ENCODE peak calls at places on chromosomes 7 and 10, in ten cellular contexts. One of them, this sample, is unnamed.

GRCh38 chr7:154672659-154673415 is 330.1 kb downstream of the PAXIP1 start:
- DNase-seq in cardiac muscle cell: no peak
- DNase-seq in fibroblast of villous mesenchyme: no peak
- DNase-seq in CD4-positive, CD25-positive, alpha-beta regulatory T cell: no peak
- DNase-seq in aorta: no peak
- DNase-seq in adrenal gland: no peak
- DNase-seq in fibroblast of mammary gland: peak; percentile 14
- DNase-seq in HAP-1: no peak
- DNase-seq in colonic mucosa: no peak
- DNase-seq in epithelial cell of proximal tubule: no peak
- DNase-seq in this sample: no peak

GRCh38 chr7:130971297-130971696 is 237.3 kb upstream of the KLF14 start:
- DNase-seq in cardiac muscle cell: no peak
- DNase-seq in fibroblast of villous mesenchyme: no peak
- DNase-seq in CD4-positive, CD25-positive, alpha-beta regulatory T cell: peak; percentile 59
- DNase-seq in aorta: no peak
- DNase-seq in adrenal gland: no peak
- DNase-seq in fibroblast of mammary gland: no peak
- DNase-seq in HAP-1: no peak
- DNase-seq in colonic mucosa: no peak
- DNase-seq in epithelial cell of proximal tubule: no peak
- DNase-seq in this sample: no peak

GRCh38 chr7:144736880-144737493 is 98.9 kb downstream of the TPK1 start:
- DNase-seq in cardiac muscle cell: no peak
- DNase-seq in fibroblast of villous mesenchyme: no peak
- DNase-seq in CD4-positive, CD25-positive, alpha-beta regulatory T cell: no peak
- DNase-seq in aorta: no peak
- DNase-seq in adrenal gland: no peak
- DNase-seq in fibroblast of mammary gland: no peak
- DNase-seq in HAP-1: no peak
- DNase-seq in colonic mucosa: no peak
- DNase-seq in epithelial cell of proximal tubule: no peak
- DNase-seq in this sample: no peak

GRCh38 chr7:4809691-4810090 is 34.3 kb downstream of the AP5Z1 start:
- DNase-seq in cardiac muscle cell: no peak
- DNase-seq in fibroblast of villous mesenchyme: no peak
- DNase-seq in CD4-positive, CD25-positive, alpha-beta regulatory T cell: no peak
- DNase-seq in aorta: no peak
- DNase-seq in adrenal gland: no peak
- DNase-seq in fibroblast of mammary gland: no peak
- DNase-seq in HAP-1: no peak
- DNase-seq in colonic mucosa: no peak
- DNase-seq in epithelial cell of proximal tubule: peak; percentile 31
- DNase-seq in this sample: no peak

GRCh38 chr10:77987671-77988070 is 41.6 kb downstream of the POLR3A start:
- DNase-seq in cardiac muscle cell: no peak
- DNase-seq in fibroblast of villous mesenchyme: no peak
- DNase-seq in CD4-positive, CD25-positive, alpha-beta regulatory T cell: no peak
- DNase-seq in aorta: peak; percentile 78
- DNase-seq in adrenal gland: no peak
- DNase-seq in fibroblast of mammary gland: no peak
- DNase-seq in HAP-1: no peak
- DNase-seq in colonic mucosa: no peak
- DNase-seq in epithelial cell of proximal tubule: no peak
- DNase-seq in this sample: no peak

GRCh38 chr10:127354992-127355391 is 158.6 kb upstream of the INSYN2A start:
- DNase-seq in cardiac muscle cell: no peak
- DNase-seq in fibroblast of villous mesenchyme: no peak
- DNase-seq in CD4-positive, CD25-positive, alpha-beta regulatory T cell: no peak
- DNase-seq in aorta: no peak
- DNase-seq in adrenal gland: no peak
- DNase-seq in fibroblast of mammary gland: no peak
- DNase-seq in HAP-1: no peak
- DNase-seq in colonic mucosa: no peak
- DNase-seq in epithelial cell of proximal tubule: no peak
- DNase-seq in this sample: no peak

GRCh38 chr7:94908204-94909022 is 1.0 kb downstream of the PPP1R9A start:
- DNase-seq in cardiac muscle cell: peak; percentile 74
- DNase-seq in fibroblast of villous mesenchyme: peak; percentile 1
- DNase-seq in CD4-positive, CD25-positive, alpha-beta regulatory T cell: no peak
- DNase-seq in aorta: peak; percentile 41
- DNase-seq in adrenal gland: peak; percentile 53
- DNase-seq in fibroblast of mammary gland: peak; percentile 7
- DNase-seq in HAP-1: peak; percentile 86
- DNase-seq in colonic mucosa: peak; percentile 43
- DNase-seq in epithelial cell of proximal tubule: no peak
- DNase-seq in this sample: peak; percentile 53

GRCh38 chr10:132690821-132691610 is 94.9 kb downstream of the NKX6-2 start:
- DNase-seq in cardiac muscle cell: no peak
- DNase-seq in fibroblast of villous mesenchyme: no peak
- DNase-seq in CD4-positive, CD25-positive, alpha-beta regulatory T cell: no peak
- DNase-seq in aorta: peak; percentile 40
- DNase-seq in adrenal gland: no peak
- DNase-seq in fibroblast of mammary gland: no peak
- DNase-seq in HAP-1: no peak
- DNase-seq in colonic mucosa: no peak
- DNase-seq in epithelial cell of proximal tubule: no peak
- DNase-seq in this sample: no peak

GRCh38 chr7:13890793-13891192 is 98.7 kb downstream of the ETV1 start:
- DNase-seq in cardiac muscle cell: no peak
- DNase-seq in fibroblast of villous mesenchyme: no peak
- DNase-seq in CD4-positive, CD25-positive, alpha-beta regulatory T cell: no peak
- DNase-seq in aorta: no peak
- DNase-seq in adrenal gland: no peak
- DNase-seq in fibroblast of mammary gland: no peak
- DNase-seq in HAP-1: no peak
- DNase-seq in colonic mucosa: no peak
- DNase-seq in epithelial cell of proximal tubule: no peak
- DNase-seq in this sample: no peak

GRCh38 chr10:99457808-99458207 is 27.4 kb upstream of the GOT1 start:
- DNase-seq in cardiac muscle cell: no peak
- DNase-seq in fibroblast of villous mesenchyme: peak; percentile 36
- DNase-seq in CD4-positive, CD25-positive, alpha-beta regulatory T cell: no peak
- DNase-seq in aorta: no peak
- DNase-seq in adrenal gland: no peak
- DNase-seq in fibroblast of mammary gland: peak; percentile 37
- DNase-seq in HAP-1: no peak
- DNase-seq in colonic mucosa: no peak
- DNase-seq in epithelial cell of proximal tubule: no peak
- DNase-seq in this sample: no peak

GRCh38 chr7:107463139-107464078 is 6.4 kb upstream of the GPR22 start:
- DNase-seq in cardiac muscle cell: peak; percentile 61
- DNase-seq in fibroblast of villous mesenchyme: peak; percentile 69
- DNase-seq in CD4-positive, CD25-positive, alpha-beta regulatory T cell: peak; percentile 66
- DNase-seq in aorta: peak; percentile 57
- DNase-seq in adrenal gland: peak; percentile 51
- DNase-seq in fibroblast of mammary gland: peak; percentile 85
- DNase-seq in HAP-1: peak; percentile 56
- DNase-seq in colonic mucosa: peak; percentile 34
- DNase-seq in epithelial cell of proximal tubule: peak; percentile 9
- DNase-seq in this sample: peak; percentile 80

GRCh38 chr7:155815332-155816191 is 3.3 kb upstream of the SHH start:
- DNase-seq in cardiac muscle cell: peak; percentile 34
- DNase-seq in fibroblast of villous mesenchyme: peak; percentile 28
- DNase-seq in CD4-positive, CD25-positive, alpha-beta regulatory T cell: peak; percentile 44
- DNase-seq in aorta: peak; percentile 47
- DNase-seq in adrenal gland: peak; percentile 74
- DNase-seq in fibroblast of mammary gland: peak; percentile 24
- DNase-seq in HAP-1: peak; percentile 83
- DNase-seq in colonic mucosa: peak; percentile 82
- DNase-seq in epithelial cell of proximal tubule: no peak
- DNase-seq in this sample: peak; percentile 67

DNA sequence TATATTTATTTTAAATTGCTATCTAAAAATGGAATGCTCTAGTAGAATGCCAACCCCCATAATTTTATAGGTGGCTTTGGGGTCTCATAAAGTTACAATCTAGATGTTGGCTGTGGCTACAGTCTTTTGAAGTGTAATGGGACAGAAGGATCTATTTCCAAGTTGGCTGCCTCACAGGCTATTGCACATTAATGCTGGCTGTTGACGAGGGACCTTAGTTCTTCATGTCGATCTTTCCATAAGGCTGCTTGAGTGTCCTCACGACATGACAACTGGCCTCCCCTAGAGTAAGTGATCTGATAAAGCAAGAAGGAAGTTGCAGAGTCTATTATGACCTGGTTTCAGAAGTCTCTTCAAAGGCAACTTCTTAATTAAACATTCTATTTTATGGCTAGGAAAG is 36.3 kb downstream of the WDR11 start:
- DNase-seq in cardiac muscle cell: no peak
- DNase-seq in fibroblast of villous mesenchyme: no peak
- DNase-seq in CD4-positive, CD25-positive, alpha-beta regulatory T cell: no peak
- DNase-seq in aorta: no peak
- DNase-seq in adrenal gland: no peak
- DNase-seq in fibroblast of mammary gland: no peak
- DNase-seq in HAP-1: no peak
- DNase-seq in colonic mucosa: no peak
- DNase-seq in epithelial cell of proximal tubule: no peak
- DNase-seq in this sample: no peak
- H3K4me3 ChIP-seq in cardiac muscle cell: no peak overlapping the region
- H3K4me3 ChIP-seq in fibroblast of villous mesenchyme: no peak overlapping the region
- H3K4me3 ChIP-seq in CD4-positive, CD25-positive, alpha-beta regulatory T cell: no peak overlapping the region
- H3K4me3 ChIP-seq in aorta: no peak overlapping the region
- H3K4me3 ChIP-seq in adrenal gland: no peak overlapping the region
- H3K4me3 ChIP-seq in fibroblast of mammary gland: no peak overlapping the region
- H3K4me3 ChIP-seq in HAP-1: no peak overlapping the region
- H3K4me3 ChIP-seq in colonic mucosa: no peak overlapping the region
- H3K4me3 ChIP-seq in epithelial cell of proximal tubule: no peak overlapping the region
- H3K4me3 ChIP-seq in this sample: no peak overlapping the region

DNA sequence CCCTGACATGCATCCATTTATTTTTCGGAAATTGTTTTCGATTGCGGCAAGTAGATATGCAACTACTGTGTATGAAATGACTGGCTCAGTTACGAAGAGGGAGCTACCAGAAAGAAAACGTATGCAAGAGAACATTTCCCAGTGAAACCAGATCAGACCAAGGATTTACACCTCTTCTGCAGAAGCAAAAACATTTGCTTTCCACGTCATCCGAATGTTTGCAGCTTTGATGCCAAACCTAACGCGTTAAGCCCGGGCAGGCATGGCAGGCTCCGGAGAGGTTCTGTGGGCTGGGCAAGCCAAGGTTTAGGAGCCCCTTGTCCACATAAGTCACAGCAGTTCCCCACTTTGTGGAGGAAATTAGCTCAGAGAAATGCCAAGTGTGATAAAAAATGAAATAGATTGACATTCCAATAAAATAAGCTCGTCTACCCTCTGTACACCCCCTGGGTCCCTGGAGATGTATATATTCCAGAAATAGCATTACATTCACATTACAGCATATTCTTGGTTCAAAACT is 81.3 kb downstream of the LYZL1 start:
- DNase-seq in cardiac muscle cell: no peak
- DNase-seq in fibroblast of villous mesenchyme: peak; percentile 28
- DNase-seq in CD4-positive, CD25-positive, alpha-beta regulatory T cell: no peak
- DNase-seq in aorta: no peak
- DNase-seq in adrenal gland: no peak
- DNase-seq in fibroblast of mammary gland: peak; percentile 46
- DNase-seq in HAP-1: no peak
- DNase-seq in colonic mucosa: no peak
- DNase-seq in epithelial cell of proximal tubule: no peak
- DNase-seq in this sample: peak; percentile 11
- H3K4me3 ChIP-seq in cardiac muscle cell: no peak overlapping the region
- H3K4me3 ChIP-seq in fibroblast of villous mesenchyme: no peak overlapping the region
- H3K4me3 ChIP-seq in CD4-positive, CD25-positive, alpha-beta regulatory T cell: no peak overlapping the region
- H3K4me3 ChIP-seq in aorta: no peak overlapping the region
- H3K4me3 ChIP-seq in adrenal gland: no peak overlapping the region
- H3K4me3 ChIP-seq in fibroblast of mammary gland: no peak overlapping the region
- H3K4me3 ChIP-seq in HAP-1: no peak overlapping the region
- H3K4me3 ChIP-seq in colonic mucosa: no peak overlapping the region
- H3K4me3 ChIP-seq in epithelial cell of proximal tubule: no peak overlapping the region
- H3K4me3 ChIP-seq in this sample: no peak overlapping the region

GRCh38 chr7:121278120-121279021 is 50.4 kb upstream of the WNT16 start:
- DNase-seq in cardiac muscle cell: no peak
- DNase-seq in fibroblast of villous mesenchyme: peak; percentile 74
- DNase-seq in CD4-positive, CD25-positive, alpha-beta regulatory T cell: peak; percentile 41
- DNase-seq in aorta: no peak
- DNase-seq in adrenal gland: no peak
- DNase-seq in fibroblast of mammary gland: peak; percentile 77
- DNase-seq in HAP-1: no peak
- DNase-seq in colonic mucosa: no peak
- DNase-seq in epithelial cell of proximal tubule: no peak
- DNase-seq in this sample: no peak

GRCh38 chr7:121279060-121279620 is 49.7 kb upstream of the WNT16 start:
- DNase-seq in cardiac muscle cell: no peak
- DNase-seq in fibroblast of villous mesenchyme: no peak
- DNase-seq in CD4-positive, CD25-positive, alpha-beta regulatory T cell: no peak
- DNase-seq in aorta: no peak
- DNase-seq in adrenal gland: no peak
- DNase-seq in fibroblast of mammary gland: no peak
- DNase-seq in HAP-1: no peak
- DNase-seq in colonic mucosa: no peak
- DNase-seq in epithelial cell of proximal tubule: no peak
- DNase-seq in this sample: no peak

GRCh38 chr7:121279822-121280221 is 49.0 kb upstream of the WNT16 start:
- DNase-seq in cardiac muscle cell: no peak
- DNase-seq in fibroblast of villous mesenchyme: no peak
- DNase-seq in CD4-positive, CD25-positive, alpha-beta regulatory T cell: no peak
- DNase-seq in aorta: no peak
- DNase-seq in adrenal gland: no peak
- DNase-seq in fibroblast of mammary gland: no peak
- DNase-seq in HAP-1: no peak
- DNase-seq in colonic mucosa: no peak
- DNase-seq in epithelial cell of proximal tubule: no peak
- DNase-seq in this sample: no peak

GRCh38 chr7:121285066-121285667 is 43.6 kb upstream of the WNT16 start:
- DNase-seq in cardiac muscle cell: no peak
- DNase-seq in fibroblast of villous mesenchyme: no peak
- DNase-seq in CD4-positive, CD25-positive, alpha-beta regulatory T cell: no peak
- DNase-seq in aorta: no peak
- DNase-seq in adrenal gland: no peak
- DNase-seq in fibroblast of mammary gland: no peak
- DNase-seq in HAP-1: no peak
- DNase-seq in colonic mucosa: no peak
- DNase-seq in epithelial cell of proximal tubule: no peak
- DNase-seq in this sample: no peak

DNA sequence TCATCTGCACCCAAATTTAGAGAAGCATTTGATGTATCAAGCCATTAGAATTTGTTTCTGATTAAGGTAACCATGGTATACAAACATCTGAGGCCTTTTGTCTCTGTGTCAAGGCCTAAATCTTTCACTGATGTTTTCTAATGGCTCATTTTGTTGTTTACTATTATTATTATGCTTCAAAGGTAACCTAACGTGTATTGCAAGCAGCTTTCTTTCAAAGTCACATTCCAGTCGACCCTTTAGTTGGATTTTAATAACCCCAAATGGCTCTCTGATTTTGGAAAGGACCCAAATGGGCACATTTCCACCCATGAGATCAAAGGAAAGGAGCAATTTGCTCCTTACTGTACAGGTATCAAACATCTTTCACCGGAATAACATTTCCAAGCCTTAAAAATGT is 46.7 kb upstream of the WNT16 start:
- DNase-seq in cardiac muscle cell: no peak
- DNase-seq in fibroblast of villous mesenchyme: no peak
- DNase-seq in CD4-positive, CD25-positive, alpha-beta regulatory T cell: no peak
- DNase-seq in aorta: no peak
- DNase-seq in adrenal gland: no peak
- DNase-seq in fibroblast of mammary gland: no peak
- DNase-seq in HAP-1: no peak
- DNase-seq in colonic mucosa: no peak
- DNase-seq in epithelial cell of proximal tubule: no peak
- DNase-seq in this sample: no peak
- H3K4me3 ChIP-seq in cardiac muscle cell: no peak overlapping the region
- H3K4me3 ChIP-seq in fibroblast of villous mesenchyme: no peak overlapping the region
- H3K4me3 ChIP-seq in CD4-positive, CD25-positive, alpha-beta regulatory T cell: no peak overlapping the region
- H3K4me3 ChIP-seq in aorta: no peak overlapping the region
- H3K4me3 ChIP-seq in adrenal gland: no peak overlapping the region
- H3K4me3 ChIP-seq in fibroblast of mammary gland: no peak overlapping the region
- H3K4me3 ChIP-seq in HAP-1: no peak overlapping the region
- H3K4me3 ChIP-seq in colonic mucosa: no peak overlapping the region
- H3K4me3 ChIP-seq in epithelial cell of proximal tubule: no peak overlapping the region
- H3K4me3 ChIP-seq in this sample: no peak overlapping the region

GRCh38 chr7:42123716-42124115 is 113.3 kb downstream of the GLI3 start:
- DNase-seq in cardiac muscle cell: no peak
- DNase-seq in fibroblast of villous mesenchyme: no peak
- DNase-seq in CD4-positive, CD25-positive, alpha-beta regulatory T cell: no peak
- DNase-seq in aorta: no peak
- DNase-seq in adrenal gland: no peak
- DNase-seq in fibroblast of mammary gland: no peak
- DNase-seq in HAP-1: no peak
- DNase-seq in colonic mucosa: no peak
- DNase-seq in epithelial cell of proximal tubule: peak; percentile 26
- DNase-seq in this sample: no peak
- H3K4me3 ChIP-seq in cardiac muscle cell: no peak overlapping the region
- H3K4me3 ChIP-seq in fibroblast of villous mesenchyme: no peak overlapping the region
- H3K4me3 ChIP-seq in CD4-positive, CD25-positive, alpha-beta regulatory T cell: no peak overlapping the region
- H3K4me3 ChIP-seq in aorta: no peak overlapping the region
- H3K4me3 ChIP-seq in adrenal gland: no peak overlapping the region
- H3K4me3 ChIP-seq in fibroblast of mammary gland: no peak overlapping the region
- H3K4me3 ChIP-seq in HAP-1: no peak overlapping the region
- H3K4me3 ChIP-seq in colonic mucosa: no peak overlapping the region
- H3K4me3 ChIP-seq in epithelial cell of proximal tubule: no peak overlapping the region
- H3K4me3 ChIP-seq in this sample: no peak overlapping the region